ENCODE peak calls at places on chromosome 9, in eight cellular contexts. M is psoas muscle, D is small intestine, Q is thoracic aorta, V is HepG2, E is right cardiac atrium, H is SJSA1, K is A673. B is an unnamed sample.

GRCh38 chr9:131277673-131278420 is 1.5 kb upstream of the FAM78A start:
- DNase-seq in Q (peak), V (peak), H (peak), K (peak), M (peak), E (peak), D (peak), B (peak)

GRCh38 chr9:26781906-26782305 is 110.7 kb downstream of the CAAP1 start:
- DNase-seq in K (no peak), H (no peak), Q (no peak), M (no peak), E (no peak), V (no peak), D (peak), B (no peak)

GRCh38 chr9:16003785-16004184 is 450.9 kb downstream of the CCDC171 start:
- DNase-seq in K (no peak), E (no peak), H (no peak), Q (no peak), D (no peak), V (no peak), M (no peak), B (no peak)

GRCh38 chr9:130017035-130017909 is 25.7 kb downstream of the FNBP1 start:
- DNase-seq in H (no peak), D (no peak), E (no peak), V (no peak), Q (no peak), K (no peak), M (no peak), B (no peak)

GRCh38 chr9:121743441-121744001 is 92.1 kb downstream of the DAB2IP start:
- DNase-seq in Q (peak), K (no peak), E (peak), M (peak), D (peak), V (peak), H (peak), B (peak)

GRCh38 chr9:86794356-86795046 is 152.8 kb downstream of the GAS1 start:
- DNase-seq in K (peak), E (no peak), M (no peak), H (no peak), D (no peak), V (no peak), Q (no peak), B (no peak)

GRCh38 chr9:123473226-123473625 is 117.2 kb downstream of the CRB2 start:
- DNase-seq in D (no peak), Q (no peak), E (no peak), K (no peak), H (no peak), V (no peak), M (no peak), B (no peak)

GRCh38 chr9:107131108-107131799 is 151.8 kb upstream of the RAD23B start:
- DNase-seq in Q (no peak), D (peak), E (no peak), M (peak), H (no peak), V (no peak), K (no peak), B (peak)

GRCh38 chr9:70421272-70422180 is 7.1 kb upstream of the KLF9 start:
- DNase-seq in K (no peak), E (no peak), Q (no peak), V (no peak), M (no peak), D (peak), H (no peak), B (no peak)

GRCh38 chr9:99433555-99433954 is 211.5 kb downstream of the SEC61B start:
- DNase-seq in D (peak), H (peak), V (peak), K (peak), E (peak), Q (peak), M (peak), B (no peak)

GRCh38 chr9:14524881-14525515 is 168.2 kb downstream of the ZDHHC21 start:
- DNase-seq in E (no peak), D (no peak), M (no peak), Q (no peak), V (no peak), K (no peak), H (no peak), B (no peak)

GRCh38 chr9:99345936-99346335 is 123.9 kb downstream of the SEC61B start:
- DNase-seq in K (peak), M (no peak), V (no peak), Q (no peak), E (no peak), H (no peak), D (no peak), B (no peak)

GRCh38 chr9:88173378-88173999 is 35.2 kb upstream of the SPATA31C2 start:
- DNase-seq in Q (no peak), D (peak), K (peak), H (peak), M (no peak), V (peak), E (peak), B (no peak)

GRCh38 chr9:126417007-126417406 is 90.4 kb downstream of the MVB12B start:
- DNase-seq in E (no peak), K (no peak), V (no peak), M (no peak), D (no peak), Q (no peak), H (no peak), B (no peak)

GRCh38 chr9:129778469-129778868 is 24.5 kb upstream of the TOR1B start:
- DNase-seq in V (no peak), E (no peak), M (no peak), K (no peak), D (no peak), Q (no peak), H (no peak), B (no peak)

DNA sequence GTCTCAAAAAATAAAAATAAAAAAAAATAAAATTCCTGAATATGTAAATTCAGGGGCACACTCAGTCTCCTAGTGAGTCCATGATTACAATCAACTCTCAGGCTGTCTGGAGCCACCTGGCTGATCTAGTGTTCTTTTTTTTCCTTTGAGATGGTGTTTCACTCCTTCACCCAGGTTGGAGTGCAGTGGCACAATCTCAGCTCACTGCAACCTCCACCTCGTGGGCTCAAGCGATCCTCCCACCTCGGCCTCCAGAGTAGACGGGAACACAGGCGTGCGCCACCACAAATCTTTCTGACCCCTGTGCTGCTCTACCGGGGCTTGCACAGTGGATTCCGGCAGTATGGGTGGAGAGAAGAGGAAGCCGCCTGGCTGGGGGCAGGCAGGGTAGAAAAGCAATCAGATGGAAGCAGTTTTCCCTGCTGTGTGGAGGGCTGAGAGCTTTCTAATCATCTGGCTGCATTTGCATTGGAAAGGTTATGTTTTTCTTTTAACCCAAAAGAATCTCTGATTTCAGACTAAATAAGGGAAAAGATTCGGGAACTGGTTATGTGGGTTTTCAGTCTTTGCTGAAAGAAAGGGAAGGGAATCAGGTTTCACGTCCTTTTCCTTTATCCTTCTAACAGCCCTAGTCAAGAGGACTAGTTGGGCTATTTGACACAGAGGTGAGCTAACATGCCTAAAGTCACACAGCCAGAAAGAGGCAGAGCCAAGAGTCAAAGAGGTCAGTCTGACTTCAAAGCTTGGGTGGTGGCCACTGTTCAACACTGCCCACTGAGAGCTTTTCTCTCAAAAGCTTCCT is 26.3 kb upstream of the CORO2A start:
- DNase-seq in M (peak), D (no peak), K (no peak), E (no peak), Q (no peak), V (no peak), H (no peak), B (no peak)
- H3K27ac ChIP-seq in M (no peak), D (no peak), K (no peak), E (no peak), Q (no peak), V (no peak), H (no peak), B (no peak)

DNA sequence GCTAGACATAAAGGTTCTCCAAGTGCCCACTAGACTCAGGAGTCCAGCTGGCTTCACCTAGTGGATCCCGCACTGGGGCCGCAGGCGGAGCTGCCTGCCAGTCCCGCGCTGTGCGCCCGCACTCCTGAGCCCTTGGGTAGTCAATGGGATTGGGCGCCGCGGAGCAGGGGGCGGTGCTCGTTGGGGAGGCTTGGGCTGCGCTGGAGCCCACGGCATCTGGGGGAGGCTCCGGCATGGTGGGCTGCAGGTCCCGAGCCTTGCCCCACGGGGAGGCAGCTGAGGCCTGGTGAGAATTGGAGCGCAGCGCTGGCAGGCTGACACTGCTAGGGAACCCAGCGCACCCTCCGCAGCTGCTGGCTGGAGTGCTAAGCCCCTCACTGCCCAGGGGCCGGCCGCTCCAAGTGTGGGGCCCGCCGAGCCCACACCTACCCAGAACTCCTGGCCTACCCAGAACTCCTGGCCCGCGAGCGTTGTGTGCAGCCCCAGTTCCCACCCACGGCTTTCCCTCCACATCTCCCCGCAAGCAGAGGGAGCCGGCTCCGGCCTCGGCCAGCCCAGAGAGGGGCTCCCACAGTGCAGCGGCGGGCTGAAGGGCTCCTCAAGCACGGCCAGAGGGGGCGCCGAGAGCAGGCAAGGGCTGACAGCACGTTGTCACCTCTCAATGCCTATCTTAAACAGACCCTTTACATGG is 260.7 kb upstream of the DMRT1 start:
- DNase-seq in E (peak), H (no peak), M (no peak), K (no peak), D (no peak), Q (no peak), V (no peak), B (no peak)
- H3K27ac ChIP-seq in E (no peak), H (no peak), M (no peak), K (no peak), D (no peak), Q (no peak), V (no peak), B (no peak)

GRCh38 chr9:137602661-137603060 is 2.8 kb upstream of the ARRDC1 start:
- DNase-seq in Q (no peak), K (peak), M (no peak), H (no peak), E (no peak), V (no peak), D (no peak), B (no peak)
- H3K27ac ChIP-seq in Q (no peak), K (no peak), M (no peak), H (no peak), E (no peak), V (no peak), D (no peak), B (no peak)

GRCh38 chr9:96565684-96566360 is 53.8 kb downstream of the CDC14B start:
- DNase-seq in Q (no peak), V (no peak), D (no peak), K (no peak), M (no peak), E (no peak), H (no peak), B (no peak)
- H3K27ac ChIP-seq in Q (peak), V (peak), D (peak), K (no peak), M (no peak), E (no peak), H (no peak), B (peak)

GRCh38 chr9:12773562-12773961 is 1.3 kb upstream of the LURAP1L start:
- DNase-seq in K (no peak), H (no peak), D (no peak), M (no peak), Q (no peak), E (no peak), V (no peak), B (no peak)

GRCh38 chr9:12776775-12777055 is 1.9 kb downstream of the LURAP1L start:
- DNase-seq in Q (no peak), K (no peak), V (no peak), H (no peak), D (no peak), E (no peak), M (no peak), B (no peak)

GRCh38 chr9:12775373-12775962 is 648 bp downstream of the LURAP1L start:
- DNase-seq in V (no peak), Q (no peak), H (no peak), K (peak), M (no peak), E (peak), D (no peak), B (no peak)

GRCh38 chr9:12775963-12776774 is 1.3 kb downstream of the LURAP1L start:
- DNase-seq in V (peak), E (peak), K (peak), Q (peak), D (peak), H (peak), M (peak), B (peak)

GRCh38 chr9:12774861-12775367 is at the start of gene LURAP1L:
- DNase-seq in E (peak), D (peak), V (peak), M (no peak), H (no peak), K (peak), Q (no peak), B (peak)
- H3K27ac ChIP-seq in E (peak), D (peak), V (peak), M (peak), H (no peak), K (no peak), Q (peak), B (peak)

DNA sequence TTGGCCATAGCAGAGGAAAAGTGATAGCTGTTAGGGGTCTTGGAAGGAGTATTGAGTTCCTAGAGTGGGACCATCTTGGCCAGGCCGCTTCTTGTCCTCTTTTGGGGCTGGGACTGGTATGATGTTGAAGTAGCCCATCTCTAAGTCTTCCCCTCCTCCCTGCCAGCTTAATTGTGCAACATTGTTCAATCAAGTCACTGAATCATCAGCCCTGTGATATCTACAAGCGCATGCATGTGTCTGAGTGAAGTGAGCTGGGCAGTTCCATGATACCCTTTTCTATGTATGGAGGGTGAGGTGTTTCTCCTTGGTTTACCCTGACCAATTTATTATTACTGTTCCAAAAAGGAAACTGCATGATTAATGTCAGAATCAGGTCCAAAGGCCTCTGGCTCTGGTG is 112.2 kb downstream of the C9orf152 start:
- DNase-seq in K (no peak), V (no peak), M (no peak), E (no peak), H (no peak), D (no peak), Q (no peak), B (no peak)
- H3K27ac ChIP-seq in K (no peak), V (no peak), M (no peak), E (peak), H (no peak), D (peak), Q (peak), B (no peak)

GRCh38 chr9:34995288-34996060 is 5.9 kb downstream of the DNAJB5 start:
- DNase-seq in D (no peak), V (peak), K (no peak), E (peak), M (peak), H (no peak), Q (no peak), B (peak)
- H3K27ac ChIP-seq in D (peak), V (no peak), K (no peak), E (peak), M (no peak), H (no peak), Q (peak), B (no peak)

DNA sequence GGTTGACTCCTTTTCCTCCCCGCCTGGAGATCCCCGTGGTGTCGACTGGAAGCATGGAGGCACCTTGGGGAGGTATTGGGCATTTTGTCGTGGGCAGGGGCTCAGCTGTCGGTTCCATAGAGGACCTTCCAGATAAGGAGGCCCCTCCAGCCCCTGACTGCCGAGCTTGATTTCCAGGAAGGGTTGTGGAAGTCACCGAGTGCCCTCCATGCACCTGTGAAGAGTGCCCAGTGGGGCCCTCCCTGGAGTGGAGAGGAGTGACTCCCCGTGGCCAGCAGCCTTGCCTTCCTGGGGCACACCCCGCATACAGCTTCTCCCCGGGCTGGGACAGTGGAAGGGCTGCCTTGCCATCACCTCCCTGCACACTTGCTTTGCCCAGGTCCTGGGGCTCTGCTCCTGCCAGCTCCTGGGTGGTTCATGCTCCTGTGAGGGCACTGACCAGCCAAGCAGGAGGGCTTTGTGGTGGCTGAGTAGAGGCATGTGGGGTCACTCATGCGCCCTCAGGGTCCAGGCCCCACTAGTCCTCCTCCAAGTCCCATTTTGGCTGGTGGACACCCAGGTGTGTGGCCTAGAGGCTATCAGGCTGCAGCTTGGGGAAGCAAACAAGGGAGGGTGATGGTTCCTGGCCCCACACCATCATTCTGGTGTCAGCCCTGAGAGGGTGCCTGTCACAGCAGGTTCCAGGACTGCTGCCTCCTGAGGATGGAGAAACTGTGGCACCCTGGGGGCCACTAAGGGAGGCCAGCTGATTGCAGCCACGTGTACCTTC is 133.0 kb downstream of the WNK2 start:
- DNase-seq in V (no peak), H (no peak), K (no peak), Q (no peak), D (no peak), E (peak), M (no peak), B (no peak)
- H3K27ac ChIP-seq in V (no peak), H (no peak), K (no peak), Q (no peak), D (no peak), E (no peak), M (no peak), B (no peak)

GRCh38 chr9:20226345-20226744 is 396.0 kb downstream of the MLLT3 start:
- DNase-seq in Q (no peak), H (no peak), V (no peak), E (no peak), K (no peak), M (no peak), D (no peak), B (no peak)
- H3K27ac ChIP-seq in Q (no peak), H (no peak), V (no peak), E (no peak), K (no peak), M (no peak), D (no peak), B (no peak)

DNA sequence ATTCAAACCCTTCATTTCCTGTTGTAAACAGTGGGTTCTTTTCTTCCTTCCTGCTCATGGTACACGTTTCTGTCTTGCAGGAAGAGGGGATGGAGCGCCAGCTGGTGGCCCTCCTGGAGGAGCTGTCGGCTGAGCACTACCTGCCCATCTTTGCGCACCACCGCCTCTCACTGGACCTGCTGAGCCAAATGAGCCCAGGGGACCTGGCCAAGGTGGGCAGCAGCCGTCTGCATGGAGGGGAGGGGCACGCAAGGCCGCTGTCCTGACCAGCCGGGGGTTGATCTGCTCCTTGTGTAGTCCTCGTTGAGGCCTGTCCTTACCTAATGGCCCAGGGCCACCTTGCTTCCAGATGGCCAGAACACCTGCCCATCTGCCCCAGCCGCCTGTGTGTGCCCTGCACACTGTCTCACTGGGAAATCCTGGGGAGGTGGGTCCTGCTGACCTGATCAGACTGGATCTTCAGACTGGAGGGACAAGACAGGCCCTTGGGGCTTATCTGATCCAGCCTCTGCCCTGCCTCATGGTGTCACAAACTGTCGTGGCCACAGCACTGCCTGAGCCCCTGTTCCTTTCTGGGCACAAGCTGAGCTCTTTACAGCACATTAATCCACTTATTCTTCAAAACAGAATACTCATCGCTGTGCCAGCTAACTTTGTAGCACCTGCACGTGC is 44.7 kb downstream of the LRSAM1 start:
- DNase-seq in M (no peak), V (no peak), K (peak), E (peak), H (no peak), D (no peak), Q (no peak), B (no peak)
- H3K27ac ChIP-seq in M (no peak), V (no peak), K (no peak), E (no peak), H (peak), D (no peak), Q (peak), B (no peak)